ENCODE peak calls at places on chromosome 3, in five cellular contexts. U, L, E, K and H are unnamed samples.

GRCh38 chr3:187994221-187995085 is 159.5 kb upstream of the LPP start:
- DNase-seq in U (peak; percentile 70), L (no peak), E (no peak), K (no peak), H (peak; percentile 66)

GRCh38 chr3:11721114-11721440 is 77.4 kb upstream of the VGLL4 start:
- DNase-seq in U (no peak), L (no peak), E (no peak), K (no peak), H (no peak)

GRCh38 chr3:192516850-192517249 is 210.5 kb downstream of the FGF12 start:
- DNase-seq in U (no peak), L (no peak), E (no peak), K (no peak), H (no peak)

GRCh38 chr3:133944181-133944580 is 48.5 kb upstream of the RAB6B start:
- DNase-seq in U (peak; percentile 62), L (peak; percentile 62), E (no peak), K (no peak), H (no peak)

GRCh38 chr3:143236226-143236964 is 116.8 kb downstream of the CHST2 start:
- DNase-seq in U (no peak), L (no peak), E (no peak), K (no peak), H (no peak)

GRCh38 chr3:14923476-14923875 is 23.9 kb upstream of the NR2C2 start:
- DNase-seq in U (no peak), L (no peak), E (no peak), K (no peak), H (no peak)

GRCh38 chr3:175207361-175207760 is 348.2 kb downstream of the NAALADL2 start:
- DNase-seq in U (peak; percentile 69), L (no peak), E (no peak), K (no peak), H (no peak)

GRCh38 chr3:130850044-130850797 is 43.7 kb upstream of the ATP2C1 start:
- DNase-seq in U (peak; percentile 62), L (no peak), E (no peak), K (peak; percentile 61), H (peak; percentile 74)

GRCh38 chr3:66709464-66710058 is 208.7 kb upstream of the LRIG1 start:
- DNase-seq in U (no peak), L (no peak), E (no peak), K (no peak), H (no peak)

GRCh38 chr3:104909188-104909587 is 457.5 kb upstream of the ALCAM start:
- DNase-seq in U (peak; percentile 79), L (no peak), E (no peak), K (no peak), H (no peak)